ENCODE peak calls at places on chromosomes 13 and 19, in four cellular contexts. One of them, this sample, is unnamed.

GRCh38 chr13:99606322-99607089 is 105.2 kb downstream of the TM9SF2 start:
- DNase-seq in lung: peak; percentile 91
- DNase-seq in MM.1S: peak; percentile 87
- DNase-seq in IMR-90: peak; percentile 71
- DNase-seq in this sample: peak; percentile 66

GRCh38 chr19:58054792-58055482 is 4.1 kb upstream of the ZNF135 start:
- DNase-seq in lung: no peak
- DNase-seq in MM.1S: no peak
- DNase-seq in IMR-90: peak; percentile 2
- DNase-seq in this sample: no peak

GRCh38 chr19:9000933-9001332 is 9.3 kb downstream of the MUC16 start:
- DNase-seq in lung: no peak
- DNase-seq in MM.1S: no peak
- DNase-seq in IMR-90: no peak
- DNase-seq in this sample: no peak

GRCh38 chr13:110811008-110811720 is 97.7 kb downstream of the ING1 start:
- DNase-seq in lung: no peak
- DNase-seq in MM.1S: no peak
- DNase-seq in IMR-90: no peak
- DNase-seq in this sample: no peak

GRCh38 chr13:42107006-42107405 is 58.6 kb downstream of the DGKH start:
- DNase-seq in lung: no peak
- DNase-seq in MM.1S: no peak
- DNase-seq in IMR-90: no peak
- DNase-seq in this sample: no peak

GRCh38 chr19:35828694-35829301 is 16.2 kb upstream of the PRODH2 start:
- DNase-seq in lung: no peak
- DNase-seq in MM.1S: peak; percentile 44
- DNase-seq in IMR-90: peak; percentile 67
- DNase-seq in this sample: peak; percentile 51

GRCh38 chr19:5617080-5617479 is 5.5 kb downstream of the SAFB2 start:
- DNase-seq in lung: no peak
- DNase-seq in MM.1S: no peak
- DNase-seq in IMR-90: no peak
- DNase-seq in this sample: no peak

GRCh38 chr13:99085139-99085845 is 107.4 kb upstream of the DOCK9 start:
- DNase-seq in lung: no peak
- DNase-seq in MM.1S: no peak
- DNase-seq in IMR-90: no peak
- DNase-seq in this sample: no peak

GRCh38 chr19:709196-709964 is 645 bp downstream of the PALM start:
- DNase-seq in lung: no peak
- DNase-seq in MM.1S: no peak
- DNase-seq in IMR-90: no peak
- DNase-seq in this sample: no peak

GRCh38 chr19:12777217-12778019 is 2.1 kb upstream of the HOOK2 start:
- DNase-seq in lung: peak; percentile 78
- DNase-seq in MM.1S: peak; percentile 72
- DNase-seq in IMR-90: peak; percentile 68
- DNase-seq in this sample: no peak

GRCh38 chr13:111577429-111577828 is 257.0 kb downstream of the TEX29 start:
- DNase-seq in lung: no peak
- DNase-seq in MM.1S: no peak
- DNase-seq in IMR-90: no peak
- DNase-seq in this sample: no peak

GRCh38 chr19:17420267-17420924 is 549 bp downstream of the MVB12A start:
- DNase-seq in lung: no peak
- DNase-seq in MM.1S: peak; percentile 36
- DNase-seq in IMR-90: no peak
- DNase-seq in this sample: no peak

GRCh38 chr13:30647824-30648521 is 30.3 kb downstream of the USPL1 start:
- DNase-seq in lung: no peak
- DNase-seq in MM.1S: no peak
- DNase-seq in IMR-90: no peak
- DNase-seq in this sample: no peak

GRCh38 chr19:35266904-35267817 is 1.6 kb upstream of the USF2 start:
- DNase-seq in lung: no peak
- DNase-seq in MM.1S: peak; percentile 37
- DNase-seq in IMR-90: peak; percentile 10
- DNase-seq in this sample: no peak

GRCh38 chr19:16295071-16295470 is 29.6 kb upstream of the KLF2 start:
- DNase-seq in lung: no peak
- DNase-seq in MM.1S: no peak
- DNase-seq in IMR-90: no peak
- DNase-seq in this sample: no peak

GRCh38 chr13:59012731-59013130 is 1151.0 kb downstream of the DIAPH3 start:
- DNase-seq in lung: no peak
- DNase-seq in MM.1S: no peak
- DNase-seq in IMR-90: no peak
- DNase-seq in this sample: no peak

GRCh38 chr19:16417660-16418596 is 53.8 kb downstream of the EPS15L1 start:
- DNase-seq in lung: peak; percentile 67
- DNase-seq in MM.1S: peak; percentile 53
- DNase-seq in IMR-90: peak; percentile 42
- DNase-seq in this sample: peak; percentile 24

GRCh38 chr13:46926856-46927625 is 30.2 kb upstream of the HTR2A start:
- DNase-seq in lung: no peak
- DNase-seq in MM.1S: no peak
- DNase-seq in IMR-90: peak; percentile 9
- DNase-seq in this sample: no peak

GRCh38 chr13:26062853-26063444 is 11.1 kb upstream of the SHISA2 start:
- DNase-seq in lung: peak; percentile 35
- DNase-seq in MM.1S: peak; percentile 44
- DNase-seq in IMR-90: peak; percentile 33
- DNase-seq in this sample: peak; percentile 74

GRCh38 chr19:31092189-31092753 is 257.0 kb downstream of the TSHZ3 start:
- DNase-seq in lung: no peak
- DNase-seq in MM.1S: no peak
- DNase-seq in IMR-90: no peak
- DNase-seq in this sample: no peak

DNA sequence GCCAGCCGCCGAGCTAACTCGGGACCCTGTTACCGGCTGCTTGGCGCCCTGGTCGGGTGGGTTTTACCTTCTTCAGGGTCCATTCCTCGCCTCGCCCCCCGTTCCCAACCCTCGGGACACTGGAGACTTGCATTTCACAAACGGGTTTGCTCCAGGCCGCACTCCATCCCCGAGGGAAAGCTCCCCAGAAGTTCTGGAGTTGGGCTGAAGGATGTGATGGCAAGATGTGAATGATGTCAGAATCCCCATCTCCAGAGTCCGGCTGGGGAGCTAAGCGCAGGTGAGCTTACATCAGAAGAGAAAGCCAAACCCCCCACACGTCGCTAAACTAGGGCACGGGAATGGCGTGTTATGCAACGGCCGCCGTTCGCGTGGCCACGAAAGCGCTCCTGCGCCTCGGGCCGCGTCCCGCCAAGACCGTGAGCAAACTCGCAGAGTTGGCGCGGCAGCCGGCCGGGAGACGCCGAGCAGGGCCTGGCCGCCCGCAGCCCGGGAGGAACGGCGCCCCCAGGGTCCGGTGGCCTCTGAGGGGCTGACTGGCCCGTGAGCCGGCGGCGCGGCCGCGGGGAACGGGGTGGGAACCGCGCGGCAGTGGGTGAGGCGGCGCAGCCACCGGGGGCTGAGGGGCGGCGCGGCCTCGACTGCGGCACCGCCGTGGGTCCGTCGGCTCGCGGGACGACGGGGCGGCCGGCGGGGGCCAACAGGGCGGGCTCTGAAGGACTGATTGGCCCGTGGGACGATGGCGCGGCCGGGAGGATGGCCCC is 1.1 kb downstream of the LATS2 start:
- DNase-seq in lung: no peak
- DNase-seq in MM.1S: no peak
- DNase-seq in IMR-90: peak; percentile 51
- DNase-seq in this sample: no peak
- H3K4me3 ChIP-seq in lung: peak overlapping the region; percentile 98
- H3K4me3 ChIP-seq in MM.1S: no peak overlapping the region
- H3K4me3 ChIP-seq in IMR-90: peak overlapping the region; percentile 74
- H3K4me3 ChIP-seq in this sample: peak overlapping the region; percentile 63

DNA sequence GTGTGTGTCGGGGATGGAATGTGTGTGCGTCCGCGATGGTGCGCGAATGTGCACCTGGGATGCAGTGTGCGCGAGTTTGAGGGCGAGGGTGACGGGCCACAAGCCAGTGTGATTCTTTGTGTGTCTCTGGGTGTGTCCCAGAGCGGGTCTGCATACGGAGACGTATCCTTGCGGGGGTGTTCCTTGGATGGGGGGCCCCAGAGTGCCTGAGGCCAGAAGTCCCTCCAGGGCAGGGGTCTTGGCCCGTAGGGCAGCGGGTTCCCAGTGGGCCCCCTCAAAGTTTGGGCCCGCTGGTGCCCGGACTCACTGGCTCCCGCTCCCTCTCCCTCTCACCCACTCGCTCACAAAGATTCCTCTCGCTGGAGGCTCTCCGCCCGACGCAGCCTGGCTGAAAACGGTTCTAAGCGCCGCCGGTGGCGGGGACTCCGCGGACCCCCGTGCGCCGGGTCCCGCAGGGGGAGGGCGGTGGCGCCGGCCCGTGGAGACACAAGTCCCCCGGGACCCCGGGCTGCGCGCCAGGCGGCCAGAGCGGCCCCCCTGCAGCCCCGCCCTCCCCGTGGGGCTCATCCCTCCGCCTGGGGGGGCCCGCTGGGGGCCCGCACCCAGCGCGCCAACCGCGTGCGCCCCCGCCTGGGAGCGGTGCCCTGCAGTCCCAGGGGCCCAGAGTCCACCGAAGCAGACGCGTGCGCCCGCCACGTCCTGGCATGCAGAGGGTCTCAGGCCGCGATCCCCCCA is 886 bp downstream of the CRLF1 start:
- DNase-seq in lung: no peak
- DNase-seq in MM.1S: no peak
- DNase-seq in IMR-90: no peak
- DNase-seq in this sample: no peak
- H3K4me3 ChIP-seq in lung: no peak overlapping the region
- H3K4me3 ChIP-seq in MM.1S: no peak overlapping the region
- H3K4me3 ChIP-seq in IMR-90: no peak overlapping the region
- H3K4me3 ChIP-seq in this sample: no peak overlapping the region

DNA sequence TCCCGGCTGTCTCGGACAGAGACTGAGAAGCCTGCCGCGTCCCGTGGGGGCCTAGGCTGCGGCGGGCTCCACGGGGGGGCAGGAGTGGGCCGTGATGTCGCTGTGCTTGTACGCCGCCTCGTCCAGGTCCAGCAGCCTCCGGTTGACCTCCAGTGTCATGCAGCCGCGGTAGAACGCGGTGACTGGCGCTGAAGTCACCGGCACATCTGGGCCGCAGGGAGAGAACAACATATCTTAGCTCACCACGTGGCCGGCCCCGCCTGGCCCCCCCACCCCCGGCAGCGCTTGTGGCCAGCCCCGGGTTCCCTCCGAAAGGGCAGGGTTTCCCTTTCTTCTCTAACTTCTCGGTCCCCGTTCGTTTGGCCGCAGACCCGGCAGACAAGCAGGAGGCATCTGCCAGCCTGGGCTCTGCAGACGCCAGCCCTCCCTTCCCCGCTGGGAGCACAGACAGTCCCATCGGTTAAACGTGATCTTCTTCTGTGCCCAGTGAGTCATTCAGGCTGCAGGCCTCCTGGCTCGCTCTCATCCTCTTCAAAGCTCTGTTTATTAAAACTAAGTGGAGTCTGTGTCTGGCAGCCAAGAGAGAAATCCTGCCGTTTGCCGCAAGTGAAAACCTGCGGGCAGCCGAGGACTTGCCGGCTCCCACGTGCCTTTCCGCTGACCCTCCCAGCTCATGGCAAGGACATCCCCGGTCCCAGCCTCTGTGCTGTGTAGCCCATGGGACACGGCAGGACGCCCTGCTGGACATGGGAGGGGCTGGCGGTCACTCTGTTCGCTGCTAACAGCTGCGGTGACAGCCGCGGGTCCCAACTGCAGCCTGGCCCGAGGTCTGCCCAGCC is 42.8 kb downstream of the GAS6 start:
- DNase-seq in lung: peak; percentile 46
- DNase-seq in MM.1S: no peak
- DNase-seq in IMR-90: peak; percentile 99
- DNase-seq in this sample: no peak
- H3K4me3 ChIP-seq in lung: no peak overlapping the region
- H3K4me3 ChIP-seq in MM.1S: no peak overlapping the region
- H3K4me3 ChIP-seq in IMR-90: no peak overlapping the region
- H3K4me3 ChIP-seq in this sample: no peak overlapping the region

DNA sequence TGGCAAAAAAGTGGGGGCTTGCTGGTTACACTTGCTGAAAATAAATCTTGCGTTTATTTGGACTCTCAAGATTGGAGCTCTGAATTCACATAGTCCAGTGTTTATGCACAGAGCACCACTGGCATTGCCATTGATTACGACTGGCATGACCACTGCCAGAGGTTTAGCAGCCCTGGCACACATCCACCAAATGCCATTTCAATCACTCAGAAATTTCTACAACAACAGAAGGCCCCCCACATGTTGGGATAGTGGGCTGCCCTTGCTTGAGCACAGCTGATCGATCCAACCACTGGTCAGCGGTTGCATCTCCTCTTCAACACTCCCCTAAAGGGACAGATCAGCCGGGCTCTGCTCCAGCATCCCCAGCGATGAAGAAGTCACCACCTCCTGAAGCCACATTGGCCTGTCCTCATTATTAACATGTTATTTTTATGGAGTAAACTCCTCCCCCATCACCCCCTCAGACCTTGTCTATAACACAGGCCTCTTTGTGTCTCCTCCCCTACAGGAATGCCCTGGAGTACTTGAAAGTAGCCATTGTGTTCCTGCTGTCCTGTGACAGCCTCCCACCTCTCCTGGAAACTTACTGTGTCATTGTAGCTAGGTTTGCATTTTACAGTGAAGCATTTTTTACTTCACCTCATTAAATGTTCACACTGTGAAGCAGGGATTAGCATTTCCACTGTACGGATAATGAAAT is 51.3 kb downstream of the CDADC1 start:
- DNase-seq in lung: no peak
- DNase-seq in MM.1S: no peak
- DNase-seq in IMR-90: no peak
- DNase-seq in this sample: no peak
- H3K4me3 ChIP-seq in lung: no peak overlapping the region
- H3K4me3 ChIP-seq in MM.1S: no peak overlapping the region
- H3K4me3 ChIP-seq in IMR-90: no peak overlapping the region
- H3K4me3 ChIP-seq in this sample: no peak overlapping the region